ENCODE peak calls at places on chromosomes 12 and 14, in five cellular contexts. One of them, this sample, is unnamed.

GRCh38 chr14:105257464-105257863 is 9.1 kb downstream of the BTBD6 start:
- DNase-seq in NCI-H510A: no peak
- DNase-seq in AG20443: no peak
- DNase-seq in fibroblast of pulmonary artery: no peak
- DNase-seq in right lobe of liver: no peak
- DNase-seq in this sample: no peak

GRCh38 chr14:101774006-101774755 is 12.7 kb downstream of the PPP2R5C start:
- DNase-seq in AG20443: no peak
- DNase-seq in right lobe of liver: no peak
- DNase-seq in NCI-H510A: no peak
- DNase-seq in fibroblast of pulmonary artery: no peak
- DNase-seq in this sample: no peak

GRCh38 chr12:121653999-121654398 is 15.5 kb downstream of the MORN3 start:
- DNase-seq in right lobe of liver: no peak
- DNase-seq in fibroblast of pulmonary artery: no peak
- DNase-seq in NCI-H510A: no peak
- DNase-seq in AG20443: no peak
- DNase-seq in this sample: no peak

GRCh38 chr12:4215862-4216541 is 57.6 kb upstream of the CCND2 start:
- DNase-seq in fibroblast of pulmonary artery: no peak
- DNase-seq in AG20443: no peak
- DNase-seq in NCI-H510A: no peak
- DNase-seq in right lobe of liver: no peak
- DNase-seq in this sample: no peak

GRCh38 chr14:34785223-34786006 is 71.0 kb upstream of the CFL2 start:
- DNase-seq in fibroblast of pulmonary artery: no peak
- DNase-seq in NCI-H510A: no peak
- DNase-seq in AG20443: no peak
- DNase-seq in right lobe of liver: no peak
- DNase-seq in this sample: no peak

GRCh38 chr12:8648598-8649205 is 13.9 kb downstream of the MFAP5 start:
- DNase-seq in NCI-H510A: no peak
- DNase-seq in AG20443: no peak
- DNase-seq in fibroblast of pulmonary artery: no peak
- DNase-seq in right lobe of liver: no peak
- DNase-seq in this sample: no peak

GRCh38 chr14:36981832-36982528 is 190.4 kb downstream of the SLC25A21 start:
- DNase-seq in right lobe of liver: no peak
- DNase-seq in fibroblast of pulmonary artery: peak
- DNase-seq in AG20443: peak
- DNase-seq in NCI-H510A: no peak
- DNase-seq in this sample: peak

GRCh38 chr12:1920436-1920835 is 2.0 kb upstream of the CACNA2D4 start:
- DNase-seq in NCI-H510A: no peak
- DNase-seq in AG20443: no peak
- DNase-seq in right lobe of liver: no peak
- DNase-seq in fibroblast of pulmonary artery: no peak
- DNase-seq in this sample: no peak

GRCh38 chr12:71441836-71442566 is 2.4 kb downstream of the LGR5 start:
- DNase-seq in AG20443: no peak
- DNase-seq in fibroblast of pulmonary artery: no peak
- DNase-seq in right lobe of liver: no peak
- DNase-seq in NCI-H510A: no peak
- DNase-seq in this sample: no peak

GRCh38 chr12:109393437-109394345 is 46.0 kb downstream of the MYO1H start:
- DNase-seq in AG20443: peak
- DNase-seq in NCI-H510A: no peak
- DNase-seq in right lobe of liver: peak
- DNase-seq in fibroblast of pulmonary artery: peak
- DNase-seq in this sample: peak

GRCh38 chr12:110403146-110403974 is at the start of gene ANAPC7:
- DNase-seq in AG20443: peak
- DNase-seq in right lobe of liver: peak
- DNase-seq in fibroblast of pulmonary artery: peak
- DNase-seq in NCI-H510A: peak
- DNase-seq in this sample: peak

GRCh38 chr14:23322568-23323517 is 1.6 kb downstream of the PABPN1 start:
- DNase-seq in AG20443: no peak
- DNase-seq in NCI-H510A: no peak
- DNase-seq in right lobe of liver: no peak
- DNase-seq in fibroblast of pulmonary artery: no peak
- DNase-seq in this sample: no peak

GRCh38 chr14:40618225-40618898 is 988.3 kb upstream of the LRFN5 start:
- DNase-seq in AG20443: no peak
- DNase-seq in fibroblast of pulmonary artery: no peak
- DNase-seq in right lobe of liver: no peak
- DNase-seq in NCI-H510A: no peak
- DNase-seq in this sample: no peak

GRCh38 chr12:69726922-69727321 is 11.7 kb upstream of the RAB3IP start:
- DNase-seq in AG20443: no peak
- DNase-seq in NCI-H510A: no peak
- DNase-seq in fibroblast of pulmonary artery: no peak
- DNase-seq in right lobe of liver: no peak
- DNase-seq in this sample: no peak

GRCh38 chr12:76422878-76423438 is 74.7 kb upstream of the BBS10 start:
- DNase-seq in NCI-H510A: no peak
- DNase-seq in fibroblast of pulmonary artery: peak
- DNase-seq in right lobe of liver: no peak
- DNase-seq in AG20443: no peak
- DNase-seq in this sample: peak

GRCh38 chr12:115216300-115216699 is 532.3 kb upstream of the TBX3 start:
- DNase-seq in NCI-H510A: no peak
- DNase-seq in fibroblast of pulmonary artery: no peak
- DNase-seq in right lobe of liver: no peak
- DNase-seq in AG20443: no peak
- DNase-seq in this sample: no peak

GRCh38 chr12:8504351-8504750 is 9.0 kb upstream of the CLEC4D start:
- DNase-seq in right lobe of liver: no peak
- DNase-seq in NCI-H510A: no peak
- DNase-seq in fibroblast of pulmonary artery: no peak
- DNase-seq in AG20443: no peak
- DNase-seq in this sample: no peak

GRCh38 chr12:132333273-132333672 is 3.9 kb upstream of the GALNT9 start:
- DNase-seq in right lobe of liver: no peak
- DNase-seq in NCI-H510A: no peak
- DNase-seq in fibroblast of pulmonary artery: no peak
- DNase-seq in AG20443: no peak
- DNase-seq in this sample: no peak

GRCh38 chr12:68868043-68868790 is 60.2 kb downstream of the MDM2 start:
- DNase-seq in NCI-H510A: no peak
- DNase-seq in AG20443: no peak
- DNase-seq in right lobe of liver: no peak
- DNase-seq in fibroblast of pulmonary artery: no peak
- DNase-seq in this sample: no peak

GRCh38 chr12:3775385-3776035 is 22.6 kb upstream of the CRACR2A start:
- DNase-seq in AG20443: no peak
- DNase-seq in NCI-H510A: no peak
- DNase-seq in right lobe of liver: no peak
- DNase-seq in fibroblast of pulmonary artery: no peak
- DNase-seq in this sample: no peak

GRCh38 chr12:88518863-88519403 is 61.3 kb downstream of the KITLG start:
- DNase-seq in AG20443: no peak
- DNase-seq in NCI-H510A: no peak
- DNase-seq in fibroblast of pulmonary artery: no peak
- DNase-seq in right lobe of liver: no peak
- DNase-seq in this sample: no peak

GRCh38 chr12:107027304-107028053 is 40.5 kb upstream of the MTERF2 start:
- DNase-seq in fibroblast of pulmonary artery: peak
- DNase-seq in AG20443: peak
- DNase-seq in right lobe of liver: no peak
- DNase-seq in NCI-H510A: peak
- DNase-seq in this sample: peak

GRCh38 chr12:116687888-116688287 is 50.0 kb downstream of the SPRING1 start:
- DNase-seq in fibroblast of pulmonary artery: peak
- DNase-seq in NCI-H510A: no peak
- DNase-seq in right lobe of liver: no peak
- DNase-seq in AG20443: no peak
- DNase-seq in this sample: no peak

GRCh38 chr12:30047499-30048262 is 263.9 kb upstream of the TMTC1 start:
- DNase-seq in right lobe of liver: no peak
- DNase-seq in NCI-H510A: no peak
- DNase-seq in fibroblast of pulmonary artery: peak
- DNase-seq in AG20443: no peak
- DNase-seq in this sample: peak

GRCh38 chr14:78581222-78581621 is 411.0 kb downstream of the NRXN3 start:
- DNase-seq in right lobe of liver: no peak
- DNase-seq in fibroblast of pulmonary artery: no peak
- DNase-seq in NCI-H510A: no peak
- DNase-seq in AG20443: no peak
- DNase-seq in this sample: no peak